ENCODE peak calls at places on chromosome 1, in nine cellular contexts. N, A, Q, C, D, G, L, X and T are unnamed samples.

GRCh38 chr1:223803211-223803610 is 42.5 kb downstream of the TP53BP2 start:
- DNase-seq in N (no peak), A (no peak), Q (no peak), C (no peak), D (no peak), G (no peak), L (no peak), X (no peak), T (no peak)

GRCh38 chr1:200115532-200115931 is 88.0 kb downstream of the NR5A2 start:
- DNase-seq in N (no peak), A (peak), Q (no peak), C (no peak), D (no peak), G (no peak), L (no peak), X (no peak), T (no peak)

GRCh38 chr1:229296541-229296941 is 25.6 kb downstream of the RAB4A start:
- DNase-seq in N (peak), A (no peak), Q (peak), C (no peak), D (no peak), G (peak), L (no peak), X (no peak), T (no peak)

GRCh38 chr1:67175713-67176112 is 9.5 kb downstream of the IL23R start:
- DNase-seq in N (no peak), A (no peak), Q (no peak), C (no peak), D (no peak), G (no peak), L (no peak), X (peak), T (no peak)

GRCh38 chr1:173798078-173798477 is 26.4 kb upstream of the DARS2 start:
- DNase-seq in N (no peak), A (no peak), Q (no peak), C (no peak), D (no peak), G (no peak), L (no peak), X (no peak), T (peak)

GRCh38 chr1:247064309-247064708 is 14.3 kb downstream of the ZNF670 start:
- DNase-seq in N (no peak), A (no peak), Q (no peak), C (no peak), D (no peak), G (no peak), L (no peak), X (no peak), T (no peak)

GRCh38 chr1:201147396-201148015 is 6.8 kb downstream of the TMEM9 start:
- DNase-seq in N (no peak), A (no peak), Q (no peak), C (peak), D (no peak), G (no peak), L (no peak), X (no peak), T (no peak)

GRCh38 chr1:3695326-3696217 is 43.3 kb downstream of the TP73 start:
- DNase-seq in N (peak), A (no peak), Q (peak), C (no peak), D (peak), G (peak), L (peak), X (peak), T (no peak)

GRCh38 chr1:19635646-19636045 is 8.5 kb upstream of the NBL1 start:
- DNase-seq in N (peak), A (no peak), Q (peak), C (no peak), D (no peak), G (peak), L (no peak), X (no peak), T (no peak)

GRCh38 chr1:118223426-118223825 is 38.4 kb upstream of the SPAG17 start:
- DNase-seq in N (peak), A (peak), Q (peak), C (no peak), D (no peak), G (peak), L (no peak), X (peak), T (no peak)

GRCh38 chr1:31377361-31377863 is 4.5 kb upstream of the FABP3 start:
- DNase-seq in N (no peak), A (no peak), Q (no peak), C (no peak), D (no peak), G (no peak), L (no peak), X (no peak), T (no peak)

GRCh38 chr1:177219458-177220390 is 49.0 kb downstream of the BRINP2 start:
- DNase-seq in N (no peak), A (no peak), Q (peak), C (no peak), D (no peak), G (no peak), L (no peak), X (no peak), T (no peak)

GRCh38 chr1:47445823-47446567 is 8.2 kb downstream of the FOXD2 start:
- DNase-seq in N (no peak), A (no peak), Q (no peak), C (no peak), D (no peak), G (no peak), L (no peak), X (no peak), T (no peak)

GRCh38 chr1:16294219-16295212 is 57.5 kb upstream of the CPLANE2 start:
- DNase-seq in N (no peak), A (no peak), Q (no peak), C (no peak), D (no peak), G (no peak), L (no peak), X (no peak), T (peak)

GRCh38 chr1:112501810-112502641 is 6.7 kb upstream of the WNT2B start:
- DNase-seq in N (peak), A (peak), Q (peak), C (no peak), D (no peak), G (peak), L (peak), X (peak), T (no peak)